ENCODE peak calls at places on chromosomes 2 and 18, in six cellular contexts. H is HL-60, O is breast epithelium, E is GM23338, D is stomach, X is SK-N-SH. N is an unnamed sample.

GRCh38 chr18:49018553-49018943 is 67.8 kb upstream of the SMAD7 start:
- DNase-seq in X (peak; percentile 15), D (peak; percentile 22), E (no peak), H (no peak), O (no peak), N (peak; percentile 7)

GRCh38 chr2:233068762-233069418 is 8.7 kb downstream of the INPP5D start:
- DNase-seq in X (no peak), E (no peak), D (peak; percentile 20), H (no peak), O (peak; percentile 19), N (no peak)

GRCh38 chr2:196263181-196263747 is 91.9 kb upstream of the STK17B start:
- DNase-seq in E (no peak), O (no peak), H (peak; percentile 71), X (no peak), D (no peak), N (peak; percentile 9)

GRCh38 chr2:238638100-238638981 is 209.5 kb upstream of the TWIST2 start:
- DNase-seq in O (no peak), X (no peak), H (no peak), D (no peak), E (no peak), N (no peak)

GRCh38 chr18:25233582-25234362 is 118.2 kb downstream of the ZNF521 start:
- DNase-seq in H (no peak), O (no peak), E (no peak), X (no peak), D (no peak), N (no peak)

GRCh38 chr2:36516136-36516870 is 81.7 kb downstream of the FEZ2 start:
- DNase-seq in O (no peak), E (no peak), X (no peak), D (no peak), H (no peak), N (no peak)

GRCh38 chr2:26008851-26009566 is 24.9 kb upstream of the RAB10 start:
- DNase-seq in H (peak; percentile 99), X (no peak), D (peak; percentile 73), E (no peak), O (no peak), N (peak; percentile 72)

GRCh38 chr18:24016643-24017042 is 2.1 kb downstream of the TTC39C start:
- DNase-seq in E (peak; percentile 50), H (no peak), X (peak; percentile 44), D (no peak), O (no peak), N (no peak)

GRCh38 chr18:62189208-62189607 is 2.2 kb downstream of the RELCH start:
- DNase-seq in X (no peak), H (no peak), D (no peak), E (no peak), O (no peak), N (no peak)
- H3K4me3 ChIP-seq in X (peak overlapping the region; percentile 97), H (peak overlapping the region; percentile 92), D (peak overlapping the region; percentile 100), E (peak overlapping the region; percentile 95), O (no peak overlapping the region), N (peak overlapping the region; percentile 91)

GRCh38 chr2:212730994-212731393 is 192.4 kb upstream of the ERBB4 start:
- DNase-seq in H (no peak), X (no peak), O (no peak), D (no peak), E (no peak), N (no peak)
- TF ChIP-seq POLR2AphosphoS5 in H (no peak), X (no peak), O (no peak), D (no peak), E (no peak), N (no peak)

DNA sequence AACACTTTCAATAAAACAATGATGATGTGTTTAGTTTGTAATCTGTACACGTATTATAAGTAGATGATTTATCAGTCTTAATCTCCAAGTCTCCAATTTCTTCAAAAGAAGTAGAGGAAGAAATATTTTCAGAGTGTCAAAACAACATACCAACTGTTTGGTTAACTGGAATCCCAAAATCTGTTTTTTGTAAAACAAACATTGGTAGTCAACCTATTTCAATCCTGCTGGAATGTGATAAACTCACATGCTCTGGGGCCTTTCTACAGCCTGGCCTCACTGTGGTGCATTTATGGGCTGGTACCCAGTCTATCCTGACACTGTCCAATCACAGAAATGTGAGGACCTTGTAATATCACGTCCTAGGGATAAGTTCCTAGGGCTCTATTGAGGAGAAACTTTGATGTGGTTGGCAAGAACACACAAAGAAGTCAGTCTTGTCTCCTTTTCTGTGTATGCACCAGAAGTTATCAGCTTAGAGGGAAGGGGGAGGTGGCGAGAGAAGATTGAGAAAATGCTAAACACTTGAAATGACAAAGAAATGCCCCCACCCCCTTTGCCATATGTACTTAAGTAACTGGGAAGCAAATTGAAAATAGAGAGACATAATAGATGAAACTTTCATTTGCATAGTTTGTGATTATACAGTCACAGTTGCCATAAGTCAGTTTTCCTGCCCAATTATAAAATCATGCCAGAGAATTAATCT is 47.1 kb downstream of the PRKRA start:
- DNase-seq in E (no peak), H (no peak), D (no peak), O (no peak), X (no peak), N (no peak)
- H3K4me3 ChIP-seq in E (no peak overlapping the region), H (no peak overlapping the region), D (no peak overlapping the region), O (no peak overlapping the region), X (no peak overlapping the region), N (no peak overlapping the region)

DNA sequence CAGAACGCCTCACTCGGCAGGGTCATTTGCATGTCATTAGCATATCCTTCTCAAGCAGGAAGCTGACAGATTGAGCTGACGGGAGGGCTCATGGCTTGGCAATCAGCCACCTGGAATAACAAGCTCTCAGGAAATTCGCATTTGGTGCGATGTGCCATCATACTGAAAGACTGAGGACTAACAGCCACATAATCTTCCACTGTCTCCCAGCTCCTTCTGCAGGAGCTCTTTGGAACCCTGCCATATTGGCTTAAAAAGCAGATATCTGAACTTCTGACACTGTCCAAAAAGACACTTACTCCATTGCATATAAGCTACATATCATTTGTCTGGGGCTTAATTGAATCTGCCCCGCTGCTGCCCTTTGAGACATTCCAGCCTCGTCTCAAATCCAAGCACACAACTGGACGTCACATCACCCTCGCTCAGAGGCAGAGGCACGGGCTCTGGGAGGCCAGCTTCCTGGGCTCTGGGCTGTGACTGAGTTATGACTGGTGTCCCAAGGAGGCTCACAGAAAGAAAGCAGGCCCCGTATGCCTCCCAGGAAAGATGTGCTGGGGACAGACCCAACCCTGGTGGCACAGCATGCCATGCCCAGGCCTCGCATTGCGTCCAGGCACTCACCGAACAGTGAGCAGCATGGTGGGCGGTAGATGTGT is 228.1 kb downstream of the ATAD2B start:
- DNase-seq in O (peak; percentile 33), X (peak; percentile 83), H (no peak), D (no peak), E (peak; percentile 52), N (no peak)
- TF ChIP-seq POLR2AphosphoS5 in O (no peak), X (no peak), H (no peak), D (no peak), E (no peak), N (no peak)

GRCh38 chr2:30226144-30227032 is 4.9 kb upstream of the LBH start:
- DNase-seq in H (no peak), E (no peak), X (no peak), O (no peak), D (no peak), N (no peak)
- H3K4me3 ChIP-seq in H (no peak overlapping the region), E (no peak overlapping the region), X (no peak overlapping the region), O (no peak overlapping the region), D (no peak overlapping the region), N (no peak overlapping the region)